ENCODE peak calls at places on chromosomes 5 and 9, in seven cellular contexts. S, J, O, L, Z, U and P are unnamed samples.

GRCh38 chr5:33166522-33166921 is 274.2 kb upstream of the TARS1 start:
- DNase-seq in O (no peak), J (no peak), Z (no peak), L (no peak), U (no peak), S (peak; percentile 10), P (no peak)

GRCh38 chr9:136013116-136013515 is 51.9 kb upstream of the UBAC1 start:
- DNase-seq in S (peak; percentile 21), U (no peak), J (no peak), L (no peak), Z (no peak), O (no peak), P (no peak)

GRCh38 chr9:135501261-135502167 is 1.0 kb downstream of the MRPS2 start:
- DNase-seq in S (no peak), O (peak; percentile 50), U (peak; percentile 40), L (no peak), J (no peak), Z (peak; percentile 44), P (no peak)

GRCh38 chr9:2583308-2584013 is 38.1 kb upstream of the VLDLR start:
- DNase-seq in S (no peak), L (no peak), Z (no peak), U (no peak), O (no peak), J (no peak), P (no peak)

GRCh38 chr5:140246378-140247122 is 56.4 kb downstream of the PFDN1 start:
- DNase-seq in S (no peak), L (no peak), J (no peak), O (peak; percentile 86), Z (peak; percentile 59), U (no peak), P (no peak)

GRCh38 chr9:93451762-93452709 is 551 bp downstream of the FAM120A start:
- DNase-seq in O (peak; percentile 37), Z (peak; percentile 53), S (peak; percentile 70), U (no peak), J (no peak), L (peak; percentile 45), P (peak; percentile 19)

GRCh38 chr5:124512236-124512635 is 234.2 kb downstream of the ZNF608 start:
- DNase-seq in Z (peak; percentile 76), O (no peak), U (no peak), L (no peak), S (no peak), J (no peak), P (no peak)

GRCh38 chr9:16335788-16336580 is 534.5 kb downstream of the BNC2 start:
- DNase-seq in J (peak; percentile 22), L (no peak), U (no peak), S (no peak), O (peak; percentile 98), Z (no peak), P (no peak)

GRCh38 chr5:154193176-154193575 is 2.6 kb downstream of the GALNT10 start:
- DNase-seq in Z (no peak), O (no peak), J (no peak), U (no peak), S (no peak), L (no peak), P (no peak)

GRCh38 chr5:13316191-13316590 is 628.3 kb downstream of the DNAH5 start:
- DNase-seq in O (peak; percentile 32), Z (no peak), L (no peak), U (no peak), S (no peak), J (no peak), P (no peak)

GRCh38 chr9:24516463-24516862 is 29.2 kb downstream of the IZUMO3 start:
- DNase-seq in L (no peak), S (no peak), J (no peak), U (no peak), O (peak; percentile 2), Z (no peak), P (no peak)

GRCh38 chr5:118366429-118366828 is 621.9 kb downstream of the DTWD2 start:
- DNase-seq in S (no peak), J (no peak), O (no peak), U (no peak), L (no peak), Z (no peak), P (no peak)